ENCODE peak calls at places on chromosome 4, in eight cellular contexts. M is memory B cell; Z is CD8-positive, alpha-beta T cell; H is GM23338; S is nephron progenitor cell; O is GM13976; R is AG08395; Y is SK-MEL-5. F is an unnamed sample.

GRCh38 chr4:48315728-48316630 is 25.4 kb upstream of the SLAIN2 start:
- DNase-seq in M (no peak), Z (no peak), H (peak; percentile 86), S (no peak), O (peak; percentile 63), R (peak; percentile 73), Y (peak; percentile 77), F (peak; percentile 58)

GRCh38 chr4:184848510-184848909 is 22.7 kb upstream of the ACSL1 start:
- DNase-seq in M (no peak), Z (no peak), H (no peak), S (no peak), O (no peak), R (no peak), Y (no peak), F (no peak)

GRCh38 chr4:57639566-57640328 is 529.6 kb upstream of the IGFBP7 start:
- DNase-seq in M (no peak), Z (no peak), H (peak; percentile 11), S (peak; percentile 10), O (no peak), R (no peak), Y (no peak), F (no peak)

GRCh38 chr4:14169460-14169859 is 541.9 kb upstream of the BOD1L1 start:
- DNase-seq in M (no peak), Z (no peak), H (no peak), S (no peak), O (no peak), R (peak; percentile 30), Y (peak; percentile 46), F (peak; percentile 58)

GRCh38 chr4:73617256-73617655 is 3.0 kb downstream of the RASSF6 start:
- DNase-seq in M (no peak), Z (no peak), H (peak; percentile 20), S (no peak), O (no peak), R (no peak), Y (no peak), F (no peak)

GRCh38 chr4:185339941-185340340 is 55.8 kb downstream of the LRP2BP start:
- DNase-seq in M (no peak), Z (no peak), H (no peak), S (no peak), O (no peak), R (no peak), Y (no peak), F (no peak)

GRCh38 chr4:81635128-81635527 is 163.4 kb upstream of the RASGEF1B start:
- DNase-seq in M (no peak), Z (no peak), H (no peak), S (no peak), O (no peak), R (no peak), Y (no peak), F (no peak)

GRCh38 chr4:133624744-133625143 is 475.6 kb downstream of the PCDH10 start:
- DNase-seq in M (no peak), Z (no peak), H (peak; percentile 45), S (peak; percentile 11), O (no peak), R (no peak), Y (no peak), F (no peak)

GRCh38 chr4:74716436-74716765 is 77.9 kb downstream of the BTC start:
- DNase-seq in M (no peak), Z (no peak), H (no peak), S (no peak), O (no peak), R (no peak), Y (no peak), F (no peak)

GRCh38 chr4:17934286-17934685 is 87.3 kb downstream of the LCORL start:
- DNase-seq in M (no peak), Z (no peak), H (no peak), S (no peak), O (no peak), R (no peak), Y (peak; percentile 7), F (no peak)

GRCh38 chr4:5774416-5775056 is 63.5 kb downstream of the EVC start:
- DNase-seq in M (no peak), Z (no peak), H (no peak), S (no peak), O (no peak), R (no peak), Y (no peak), F (no peak)

GRCh38 chr4:148443550-148444295 is 1.5 kb upstream of the NR3C2 start:
- DNase-seq in M (peak; percentile 48), Z (no peak), H (peak; percentile 28), S (peak; percentile 39), O (peak; percentile 30), R (no peak), Y (no peak), F (no peak)

GRCh38 chr4:19381068-19381467 is 870.6 kb upstream of the SLIT2 start:
- DNase-seq in M (no peak), Z (no peak), H (no peak), S (no peak), O (no peak), R (peak; percentile 43), Y (no peak), F (peak; percentile 67)

GRCh38 chr4:15521442-15522039 is 51.9 kb downstream of the CC2D2A start:
- DNase-seq in M (no peak), Z (no peak), H (no peak), S (no peak), O (no peak), R (no peak), Y (no peak), F (no peak)

GRCh38 chr4:181524455-181524854 is 718.7 kb upstream of the TENM3 start:
- DNase-seq in M (no peak), Z (no peak), H (no peak), S (no peak), O (no peak), R (no peak), Y (no peak), F (no peak)

GRCh38 chr4:141410839-141411238 is 190.1 kb downstream of the ZNF330 start:
- DNase-seq in M (no peak), Z (no peak), H (no peak), S (no peak), O (no peak), R (peak; percentile 68), Y (no peak), F (no peak)

GRCh38 chr4:112931001-112931400 is 118.5 kb upstream of the ANK2 start:
- DNase-seq in M (no peak), Z (no peak), H (no peak), S (no peak), O (no peak), R (no peak), Y (no peak), F (no peak)

GRCh38 chr4:6044805-6045204 is 26.6 kb upstream of the C4orf50 start:
- DNase-seq in M (no peak), Z (no peak), H (peak; percentile 70), S (no peak), O (no peak), R (no peak), Y (no peak), F (no peak)

GRCh38 chr4:52588097-52588496 is 71.0 kb downstream of the USP46 start:
- DNase-seq in M (no peak), Z (no peak), H (peak; percentile 68), S (peak; percentile 36), O (peak; percentile 35), R (peak; percentile 32), Y (peak; percentile 37), F (no peak)

GRCh38 chr4:39530682-39531081 is 3.4 kb upstream of the UGDH start:
- DNase-seq in M (no peak), Z (no peak), H (peak; percentile 30), S (no peak), O (no peak), R (no peak), Y (no peak), F (no peak)

GRCh38 chr4:163663454-163664225 is 169.2 kb downstream of the TMA16 start:
- DNase-seq in M (no peak), Z (no peak), H (no peak), S (no peak), O (no peak), R (no peak), Y (no peak), F (no peak)

GRCh38 chr4:170853422-170854021 is 763.8 kb upstream of the AADAT start:
- DNase-seq in M (no peak), Z (no peak), H (peak; percentile 80), S (peak; percentile 72), O (peak; percentile 23), R (no peak), Y (peak; percentile 78), F (no peak)

GRCh38 chr4:153850525-153851280 is 61.8 kb upstream of the SFRP2 start:
- DNase-seq in M (no peak), Z (no peak), H (no peak), S (no peak), O (no peak), R (no peak), Y (no peak), F (no peak)

GRCh38 chr4:107831140-107831539 is 6.4 kb downstream of the SGMS2 start:
- DNase-seq in M (no peak), Z (no peak), H (no peak), S (no peak), O (no peak), R (no peak), Y (no peak), F (no peak)

GRCh38 chr4:55635760-55636621 is at the start of gene NMU:
- DNase-seq in M (peak; percentile 10), Z (peak; percentile 1), H (peak; percentile 78), S (peak; percentile 72), O (peak; percentile 70), R (no peak), Y (no peak), F (no peak)

GRCh38 chr4:60368986-60369385 is 831.1 kb upstream of the ADGRL3 start:
- DNase-seq in M (no peak), Z (no peak), H (no peak), S (no peak), O (no peak), R (no peak), Y (no peak), F (no peak)

GRCh38 chr4:74441744-74442143 is 3.2 kb upstream of the AREG start:
- DNase-seq in M (no peak), Z (no peak), H (no peak), S (no peak), O (no peak), R (no peak), Y (no peak), F (no peak)

F was measured in astrocyte.